ENCODE peak calls at places on chromosomes 4 and X, in six cellular contexts. L is A549, S is GM12878, W is upper lobe of left lung, G is K562, F is HepG2. R is an unnamed sample.

GRCh38 chr4:169243808-169244207 is 26.9 kb downstream of the SH3RF1 start:
- ATAC-seq in S (no peak), L (peak; percentile 78), F (peak; percentile 93), G (no peak), W (peak; percentile 69), R (no peak)

GRCh38 chrX:21131346-21131745 is 242.9 kb upstream of the CNKSR2 start:
- ATAC-seq in L (no peak), G (no peak), S (no peak), W (no peak), F (no peak), R (no peak)

GRCh38 chr4:22072240-22072639 is 123.7 kb upstream of the KCNIP4 start:
- ATAC-seq in L (no peak), G (no peak), F (no peak), W (no peak), S (no peak), R (no peak)

GRCh38 chrX:69027181-69028005 is 137.9 kb downstream of the PJA1 start:
- ATAC-seq in L (peak; percentile 70), G (no peak), F (peak; percentile 50), W (no peak), S (peak; percentile 72), R (no peak)

GRCh38 chr4:17418010-17418409 is 93.9 kb downstream of the QDPR start:
- ATAC-seq in W (no peak), F (no peak), L (no peak), G (no peak), S (no peak), R (no peak)

GRCh38 chrX:22800360-22800759 is 199.4 kb upstream of the DDX53 start:
- ATAC-seq in S (no peak), W (peak; percentile 65), F (no peak), G (no peak), L (no peak), R (no peak)

GRCh38 chr4:68410149-68410548 is 37.1 kb upstream of the TMPRSS11E start:
- ATAC-seq in L (no peak), S (no peak), F (no peak), G (no peak), W (no peak), R (no peak)

GRCh38 chr4:165971941-165972340 is 98.9 kb downstream of the TLL1 start:
- ATAC-seq in L (no peak), S (no peak), F (no peak), W (no peak), G (no peak), R (no peak)

GRCh38 chr4:168893807-168894206 is 116.2 kb downstream of the CBR4 start:
- ATAC-seq in W (no peak), S (no peak), G (no peak), L (no peak), F (no peak), R (peak; percentile 44)

GRCh38 chr4:138193963-138194362 is 48.2 kb downstream of the SLC7A11 start:
- ATAC-seq in G (peak; percentile 37), S (no peak), W (no peak), L (peak; percentile 47), F (no peak), R (no peak)

GRCh38 chrX:72094894-72095293 is 36.8 kb downstream of the RTL5 start:
- ATAC-seq in S (peak; percentile 92), F (no peak), G (peak; percentile 76), W (peak; percentile 28), L (no peak), R (no peak)

GRCh38 chrX:102712967-102713677 is 874 bp downstream of the GPRASP2 start:
- ATAC-seq in W (peak; percentile 90), G (peak; percentile 85), S (no peak), F (peak; percentile 55), L (peak; percentile 88), R (peak; percentile 76)

GRCh38 chrX:40281341-40282005 is 183.7 kb upstream of the BCOR start:
- ATAC-seq in F (no peak), W (no peak), G (no peak), L (no peak), S (peak; percentile 58), R (no peak)

GRCh38 chr4:95204267-95204835 is 344.4 kb downstream of the UNC5C start:
- ATAC-seq in L (no peak), F (no peak), G (no peak), S (no peak), W (peak; percentile 32), R (no peak)

GRCh38 chrX:7996414-7996813 is 69.2 kb upstream of the PNPLA4 start:
- ATAC-seq in W (no peak), F (peak; percentile 31), G (peak; percentile 76), L (peak; percentile 61), S (peak; percentile 91), R (no peak)

GRCh38 chr4:47557255-47557654 is 72.2 kb downstream of the ATP10D start:
- ATAC-seq in S (no peak), F (no peak), G (no peak), W (no peak), L (no peak), R (no peak)

GRCh38 chr4:98746936-98747658 is 88.7 kb upstream of the TSPAN5 start:
- ATAC-seq in W (no peak), F (no peak), L (no peak), S (no peak), G (peak; percentile 71), R (no peak)

GRCh38 chrX:70134116-70134477 is 850 bp downstream of the IGBP1 start:
- ATAC-seq in F (peak; percentile 47), G (peak; percentile 56), L (peak; percentile 35), S (peak; percentile 42), W (peak; percentile 17), R (no peak)

GRCh38 chrX:10569946-10570345 is 50.4 kb downstream of the MID1 start:
- ATAC-seq in F (no peak), G (no peak), S (peak; percentile 36), W (no peak), L (peak; percentile 12), R (no peak)

GRCh38 chrX:112211459-112211858 is 128.9 kb upstream of the TRPC5 start:
- ATAC-seq in L (no peak), G (no peak), F (no peak), S (peak; percentile 85), W (no peak), R (no peak)

GRCh38 chrX:153697924-153698865 is 10.5 kb downstream of the SLC6A8 start:
- ATAC-seq in W (no peak), G (no peak), S (no peak), L (no peak), F (peak; percentile 2), R (no peak)

GRCh38 chrX:7746861-7747260 is 96.1 kb upstream of the VCX start:
- ATAC-seq in W (no peak), L (no peak), G (no peak), S (no peak), F (no peak), R (no peak)

GRCh38 chr4:1297456-1298325 is 8.0 kb downstream of the MAEA start:
- ATAC-seq in L (no peak), W (no peak), S (no peak), G (no peak), F (no peak), R (no peak)

GRCh38 chr4:181908168-181908567 is 335.0 kb upstream of the TENM3 start:
- ATAC-seq in L (no peak), F (no peak), S (peak; percentile 74), G (no peak), W (no peak), R (no peak)

GRCh38 chr4:113293043-113293560 is 243.6 kb downstream of the ANK2 start:
- ATAC-seq in L (no peak), G (no peak), W (peak; percentile 88), S (no peak), F (no peak), R (peak; percentile 72)

GRCh38 chr4:8439914-8440490 is 521 bp downstream of the ACOX3 start:
- ATAC-seq in L (peak; percentile 51), G (peak; percentile 47), F (peak; percentile 51), W (peak; percentile 65), S (peak; percentile 57), R (peak; percentile 78)

GRCh38 chrX:103831342-103831802 is 685 bp downstream of the RAB9B start:
- ATAC-seq in L (peak; percentile 63), W (no peak), G (no peak), F (no peak), S (no peak), R (peak; percentile 5)

GRCh38 chr4:80471701-80472100 is 136.2 kb downstream of the CFAP299 start:
- ATAC-seq in G (peak; percentile 64), W (no peak), L (no peak), S (peak; percentile 90), F (peak; percentile 92), R (peak; percentile 39)

GRCh38 chr4:64777286-64777685 is 368.0 kb upstream of the TECRL start:
- ATAC-seq in S (no peak), W (no peak), G (no peak), F (no peak), L (no peak), R (no peak)
- TF ChIP-seq EP300 in S (no peak), W (no peak), G (no peak), F (no peak), L (no peak), R (no peak)

GRCh38 chr4:42750091-42750490 is 93.2 kb upstream of the ATP8A1 start:
- ATAC-seq in G (no peak), L (no peak), S (peak; percentile 94), F (no peak), W (peak; percentile 43), R (no peak)

DNA sequence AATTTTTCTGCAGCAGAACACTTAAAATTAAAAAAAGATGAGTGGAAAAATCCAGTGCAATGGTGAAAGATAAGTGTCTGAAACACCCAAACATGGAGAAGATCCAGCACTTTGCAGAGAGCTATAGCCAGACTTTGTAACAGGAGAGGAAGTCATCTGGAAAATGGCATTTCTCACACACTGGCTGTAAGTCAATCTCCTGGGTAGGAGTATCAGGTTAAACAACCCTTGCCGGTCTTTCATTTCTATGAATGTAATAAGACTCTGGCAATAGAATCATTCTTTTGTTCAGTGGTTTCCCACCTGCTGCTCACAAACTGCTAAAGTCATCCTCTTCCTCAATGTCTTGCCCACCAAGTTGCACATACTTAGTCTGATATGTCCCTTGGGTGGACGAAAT is 93.9 kb upstream of the ATP8A1 start:
- ATAC-seq in G (no peak), F (no peak), S (no peak), L (no peak), W (no peak), R (no peak)
- TF ChIP-seq EP300 in G (no peak), F (no peak), S (no peak), L (no peak), W (no peak), R (no peak)

GRCh38 chr4:73505567-73505966 is 24.0 kb downstream of the AFM start:
- ATAC-seq in W (no peak), G (no peak), F (no peak), L (no peak), S (peak; percentile 82), R (no peak)

GRCh38 chr4:73501664-73502265 is 20.2 kb downstream of the AFM start:
- ATAC-seq in F (peak; percentile 72), W (no peak), S (no peak), L (no peak), G (no peak), R (no peak)

GRCh38 chr4:73499996-73500765 is 18.6 kb downstream of the AFM start:
- ATAC-seq in G (no peak), S (no peak), F (no peak), L (no peak), W (no peak), R (no peak)
- TF ChIP-seq EP300 in G (no peak), S (no peak), F (no peak), L (no peak), W (no peak), R (no peak)

DNA sequence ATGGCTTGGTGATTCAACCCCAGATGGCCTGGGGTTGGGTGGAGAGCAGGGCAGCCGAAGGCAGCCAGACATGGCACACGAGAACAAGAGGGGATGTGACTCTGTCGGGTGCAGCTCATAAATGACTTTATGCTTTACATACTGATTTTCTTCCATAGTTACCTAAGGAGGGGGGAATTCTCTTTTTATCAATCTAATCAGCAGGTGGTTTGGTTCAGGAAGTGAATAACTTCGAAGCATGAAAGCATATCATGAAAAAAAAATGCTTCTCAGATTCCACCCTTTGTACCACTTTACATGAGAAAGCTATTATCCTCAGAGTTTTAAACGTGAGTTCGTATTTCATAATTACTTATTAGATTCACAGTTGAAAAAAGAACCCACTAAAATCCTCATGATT is 908.9 kb upstream of the LCORL start:
- ATAC-seq in G (no peak), F (no peak), L (no peak), W (no peak), S (no peak), R (no peak)
- TF ChIP-seq EP300 in G (no peak), F (no peak), L (no peak), W (no peak), S (no peak), R (no peak)

R was measured in gastroesophageal sphincter.